ENCODE peak calls at places on chromosomes 16 and 17, in ten cellular contexts. G is prostate gland, C is breast epithelium, Y is colonic mucosa, D is heart left ventricle, S is endodermal cell, M is lung, N is IMR-90, O is neural progenitor cell, L is left ventricle myocardium inferior. B is an unnamed sample. For H3K4me1, the result is how much of the 10 kb centered on the place peaks cover.

GRCh38 chr16:57815987-57816745 is 13.9 kb upstream of the KIFC3 start:
- DNase-seq in G (peak), C (peak), Y (peak), D (peak), S (peak), M (peak), N (peak), O (peak), L (peak), B (peak)

GRCh38 chr17:10757658-10758057 is 27.8 kb upstream of the TMEM220 start:
- DNase-seq in G (no peak), C (no peak), Y (no peak), D (no peak), S (no peak), M (no peak), N (no peak), O (no peak), L (no peak), B (no peak)

GRCh38 chr17:21297026-21297520 is 12.6 kb downstream of the MAP2K3 start:
- DNase-seq in G (no peak), C (no peak), Y (no peak), D (no peak), S (no peak), M (no peak), N (no peak), O (no peak), L (no peak), B (no peak)

GRCh38 chr16:49556252-49557069 is 182.9 kb downstream of the C16orf78 start:
- DNase-seq in G (no peak), C (no peak), Y (no peak), D (no peak), S (peak), M (no peak), N (peak), O (peak), L (no peak), B (no peak)

GRCh38 chr17:17837966-17838962 is 1.5 kb upstream of the SREBF1 start:
- DNase-seq in G (peak), C (no peak), Y (peak), D (peak), S (peak), M (peak), N (peak), O (peak), L (peak), B (peak)

GRCh38 chr17:50588391-50589111 is 28.0 kb downstream of the CACNA1G start:
- DNase-seq in G (no peak), C (no peak), Y (no peak), D (no peak), S (no peak), M (no peak), N (no peak), O (no peak), L (peak), B (peak)

GRCh38 chr16:72876981-72877373 is 171.0 kb downstream of the ZFHX3 start:
- DNase-seq in G (no peak), C (no peak), Y (no peak), D (no peak), S (no peak), M (no peak), N (no peak), O (no peak), L (no peak), B (no peak)

GRCh38 chr17:49125449-49125848 is 7.1 kb upstream of the B4GALNT2 start:
- DNase-seq in G (no peak), C (no peak), Y (no peak), D (no peak), S (no peak), M (no peak), N (no peak), O (no peak), L (no peak), B (no peak)

GRCh38 chr17:10295728-10296343 is 77.0 kb downstream of the MYH13 start:
- DNase-seq in G (peak), C (no peak), Y (peak), D (peak), S (peak), M (peak), N (peak), O (peak), L (peak), B (peak)

GRCh38 chr17:28348979-28349378 is 8.3 kb downstream of the POLDIP2 start:
- DNase-seq in G (no peak), C (no peak), Y (no peak), D (no peak), S (peak), M (no peak), N (no peak), O (no peak), L (no peak), B (no peak)

GRCh38 chr17:28345420-28346198 is 10.0 kb downstream of the TNFAIP1 start:
- DNase-seq in G (no peak), C (no peak), Y (no peak), D (peak), S (no peak), M (peak), N (no peak), O (no peak), L (peak), B (peak)

GRCh38 chr17:28347261-28347891 is 10.0 kb downstream of the POLDIP2 start:
- DNase-seq in G (no peak), C (no peak), Y (no peak), D (no peak), S (peak), M (no peak), N (peak), O (no peak), L (no peak), B (no peak)

GRCh38 chr17:28346199-28346580 is 10.6 kb downstream of the TNFAIP1 start:
- DNase-seq in G (no peak), C (no peak), Y (no peak), D (no peak), S (peak), M (no peak), N (no peak), O (peak), L (no peak), B (no peak)

GRCh38 chr17:28346746-28347246 is 10.5 kb downstream of the POLDIP2 start:
- DNase-seq in G (no peak), C (no peak), Y (no peak), D (no peak), S (peak), M (no peak), N (no peak), O (peak), L (no peak), B (no peak)
- TF ChIP-seq CTCF in G (no peak), C (no peak), Y (no peak), D (peak), S (peak), M (no peak), N (peak), O (peak), L (peak), B (no peak)

DNA sequence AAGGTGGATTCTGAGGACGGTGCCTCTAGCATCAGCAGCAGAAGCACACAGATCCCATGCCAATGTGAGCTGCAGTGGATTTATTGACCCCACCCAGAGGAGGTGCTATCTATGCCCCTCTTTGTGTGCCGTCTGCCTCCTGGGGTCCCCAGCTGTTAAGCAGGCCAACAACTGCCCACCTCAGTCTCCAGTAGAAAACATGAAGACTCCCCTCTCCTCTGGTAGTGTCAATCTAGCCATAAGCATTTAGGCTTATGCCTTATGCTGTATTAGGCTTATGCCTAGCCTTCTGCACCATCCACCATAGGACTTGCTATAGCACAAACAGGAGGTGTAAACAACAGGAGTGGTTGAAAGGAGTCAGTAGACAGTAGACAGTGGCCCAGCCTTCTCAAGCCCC is 417.9 kb upstream of the C16orf82 start:
- DNase-seq in G (no peak), C (no peak), Y (no peak), D (no peak), S (no peak), M (no peak), N (no peak), O (no peak), L (no peak), B (no peak)
- H3K27ac ChIP-seq in G (no peak), C (no peak), Y (no peak), D (no peak), S (no peak), M (no peak), N (no peak), O (no peak), L (no peak), B (no peak)

DNA sequence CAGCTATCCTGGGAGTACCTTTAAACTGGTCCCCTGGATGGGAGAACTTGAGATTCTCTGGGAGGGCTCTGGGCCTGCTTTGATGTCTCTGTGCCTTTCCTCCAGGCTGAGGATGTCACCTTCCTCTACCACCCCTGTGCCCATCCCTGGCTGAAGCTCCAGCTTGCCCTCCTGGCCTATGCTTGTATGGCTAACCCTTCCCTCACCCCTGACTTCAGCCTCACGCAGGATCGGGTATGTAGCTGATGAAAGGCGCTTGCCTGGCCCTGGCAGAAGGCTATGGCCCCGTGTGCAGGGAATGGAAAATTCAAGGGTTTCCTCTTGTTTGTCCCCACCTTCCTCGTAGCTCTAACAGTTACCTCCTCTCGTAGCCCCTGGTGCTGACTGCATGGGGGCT is 3.0 kb downstream of the TP53I13 start:
- DNase-seq in G (no peak), C (no peak), Y (peak), D (no peak), S (no peak), M (no peak), N (no peak), O (no peak), L (no peak), B (no peak)
- H3K4me1 ChIP-seq in G (under half), C (under half), Y (under half), D (under half), S (under half), M (under half), N (under half), O (under half), L (half or more), B (under half)

DNA sequence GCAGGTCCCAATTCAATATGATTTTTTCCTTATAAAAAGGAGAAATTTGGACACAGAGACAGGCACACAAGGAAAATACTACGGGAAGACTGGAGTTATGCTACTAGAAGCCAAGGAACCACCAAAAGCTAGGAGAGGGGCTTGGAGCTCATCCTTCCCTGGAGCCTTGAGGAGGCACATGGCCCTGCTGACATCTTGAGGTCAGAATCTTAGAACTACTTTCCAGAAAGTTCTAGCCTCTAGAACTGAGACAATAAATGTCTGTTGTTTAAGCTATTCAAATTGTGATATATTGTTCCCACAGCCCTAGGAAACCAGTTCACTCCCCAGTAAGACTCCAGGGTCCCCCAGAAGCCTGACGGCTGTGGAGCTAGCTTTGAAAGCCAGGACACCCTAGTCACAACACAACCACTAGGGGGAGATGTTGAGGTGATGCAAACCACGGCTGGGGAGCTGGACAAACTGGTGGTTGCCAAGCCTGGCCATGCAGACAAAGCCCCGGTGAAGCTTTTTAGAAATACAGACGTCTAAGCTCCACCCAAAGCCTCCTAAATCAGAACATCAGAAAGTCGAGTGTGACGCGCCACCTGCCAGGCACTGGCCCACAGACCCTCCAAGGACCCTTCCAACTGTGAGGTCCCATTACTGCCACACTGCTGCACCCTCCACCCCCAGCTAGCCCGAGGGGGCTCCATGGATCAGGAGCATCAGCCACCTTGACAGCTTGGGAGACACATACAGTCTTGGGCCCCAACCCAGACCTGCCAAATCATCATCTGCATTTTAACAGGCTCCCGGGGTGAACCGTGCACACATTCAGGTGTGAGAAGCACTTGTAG is 106.4 kb downstream of the SLC39A11 start:
- DNase-seq in G (peak), C (peak), Y (peak), D (peak), S (peak), M (peak), N (peak), O (peak), L (peak), B (peak)
- TF ChIP-seq CTCF in G (peak), C (peak), Y (peak), D (peak), S (peak), M (peak), N (peak), O (peak), L (peak), B (peak)

GRCh38 chr17:28370744-28371103 is 617 bp upstream of the VTN start:
- DNase-seq in G (no peak), C (no peak), Y (no peak), D (no peak), S (no peak), M (no peak), N (no peak), O (no peak), L (no peak), B (no peak)
- H3K27ac ChIP-seq in G (peak), C (peak), Y (peak), D (peak), S (no peak), M (peak), N (peak), O (no peak), L (peak), B (peak)

GRCh38 chr17:4329838-4330237 is 36.6 kb downstream of the UBE2G1 start:
- DNase-seq in G (no peak), C (no peak), Y (no peak), D (no peak), S (no peak), M (no peak), N (peak), O (no peak), L (no peak), B (no peak)
- H3K4me1 ChIP-seq in G (under half), C (under half), Y (under half), D (under half), S (under half), M (under half), N (under half), O (under half), L (under half), B (under half)